ENCODE peak calls at places on chromosomes 7 and 10, in four cellular contexts. L, E, K and Z are unnamed samples.

GRCh38 chr10:73529089-73529832 is 33.4 kb upstream of the PPP3CB start:
- DNase-seq in L (peak; percentile 60), E (no peak), K (peak; percentile 82), Z (no peak)

GRCh38 chr7:77327932-77328628 is 88.1 kb downstream of the GSAP start:
- DNase-seq in L (peak; percentile 37), E (no peak), K (peak; percentile 38), Z (no peak)

GRCh38 chr7:5528071-5528814 is 104.6 kb upstream of the TNRC18 start:
- DNase-seq in L (peak; percentile 35), E (peak; percentile 75), K (peak; percentile 67), Z (no peak)

GRCh38 chr7:127582361-127582760 is 3.0 kb downstream of the GCC1 start:
- DNase-seq in L (no peak), E (no peak), K (no peak), Z (no peak)

GRCh38 chr7:80783688-80784327 is 135.0 kb downstream of the SEMA3C start:
- DNase-seq in L (no peak), E (no peak), K (peak; percentile 70), Z (no peak)

GRCh38 chr7:90955641-90956207 is 308.5 kb upstream of the FZD1 start:
- DNase-seq in L (no peak), E (no peak), K (no peak), Z (no peak)

GRCh38 chr7:82562716-82563404 is 119.3 kb upstream of the CACNA2D1 start:
- DNase-seq in L (no peak), E (no peak), K (peak; percentile 82), Z (no peak)

GRCh38 chr7:152140067-152140466 is 114.6 kb downstream of the GALNT11 start:
- DNase-seq in L (no peak), E (no peak), K (no peak), Z (no peak)

GRCh38 chr7:38318803-38319416 is 45.5 kb upstream of the TARP start:
- DNase-seq in L (no peak), E (no peak), K (peak; percentile 74), Z (no peak)

GRCh38 chr7:64978497-64979203 is 12.2 kb downstream of the ZNF117 start:
- DNase-seq in L (no peak), E (no peak), K (no peak), Z (no peak)

GRCh38 chr10:48598243-48598935 is 6.5 kb downstream of the ARHGAP22 start:
- DNase-seq in L (no peak), E (no peak), K (no peak), Z (no peak)

GRCh38 chr10:69411476-69411875 is 5.2 kb downstream of the TACR2 start:
- DNase-seq in L (no peak), E (no peak), K (peak; percentile 37), Z (no peak)

GRCh38 chr10:63275094-63275493 is 142.0 kb downstream of the NRBF2 start:
- DNase-seq in L (no peak), E (no peak), K (no peak), Z (no peak)

GRCh38 chr10:118850418-118851061 is 95.8 kb upstream of the CACUL1 start:
- DNase-seq in L (peak; percentile 66), E (no peak), K (peak; percentile 54), Z (no peak)

GRCh38 chr10:33036670-33037069 is 78.6 kb upstream of the ITGB1 start:
- DNase-seq in L (no peak), E (no peak), K (no peak), Z (no peak)

GRCh38 chr7:83824214-83824613 is 175.3 kb upstream of the SEMA3E start:
- DNase-seq in L (no peak), E (no peak), K (peak; percentile 58), Z (no peak)

GRCh38 chr7:140697447-140698143 is 1.1 kb downstream of the NDUFB2 start:
- DNase-seq in L (no peak), E (no peak), K (no peak), Z (no peak)
- TF ChIP-seq CTCF in L (peak; percentile 10), E (no peak), K (no peak), Z (no peak)

DNA sequence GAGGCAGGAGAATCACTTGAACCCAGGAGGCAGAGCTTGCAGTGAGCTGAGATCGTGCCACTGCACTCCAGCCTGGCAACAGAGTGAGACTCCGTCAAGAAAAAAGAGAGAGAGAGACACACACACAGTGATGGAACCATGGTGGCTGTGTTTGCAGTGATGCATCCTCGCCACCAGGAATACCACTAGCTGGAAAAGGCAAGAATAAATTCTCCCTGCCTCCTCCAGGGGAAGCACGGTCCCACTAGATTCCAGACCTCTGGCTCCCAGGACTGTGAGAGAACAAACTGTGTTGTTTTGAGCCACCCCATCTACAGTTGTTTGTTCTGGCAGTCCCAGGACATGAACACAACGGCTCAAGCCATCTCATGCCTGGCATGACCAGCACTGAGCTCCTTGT is 320.3 kb upstream of the FOXK1 start:
- DNase-seq in L (no peak), E (no peak), K (no peak), Z (no peak)
- TF ChIP-seq CTCF in L (no peak), E (no peak), K (no peak), Z (no peak)

GRCh38 chr7:109476409-109476808 is 906.7 kb downstream of the DNAJB9 start:
- DNase-seq in L (no peak), E (no peak), K (no peak), Z (no peak)

GRCh38 chr7:109479388-109479787 is 909.7 kb downstream of the DNAJB9 start:
- DNase-seq in L (no peak), E (no peak), K (no peak), Z (no peak)
- TF ChIP-seq CTCF in L (peak; percentile 60), E (no peak), K (no peak), Z (no peak)

GRCh38 chr10:61943699-61944444 is 42.4 kb downstream of the ARID5B start:
- DNase-seq in L (no peak), E (no peak), K (peak; percentile 50), Z (no peak)
- TF ChIP-seq CTCF in L (peak; percentile 3), E (no peak), K (no peak), Z (no peak)